ENCODE peak calls at places on chromosomes 3 and 15, in six cellular contexts. J is H9; E is CD4-positive, CD25-positive, alpha-beta regulatory T cell; S is breast epithelium; U is heart left ventricle; P is pancreas. D is an unnamed sample.

GRCh38 chr15:50257924-50258323 is 7.6 kb downstream of the HDC start:
- DNase-seq in J (no peak), E (no peak), S (no peak), P (no peak), U (no peak), D (no peak)

GRCh38 chr15:98723195-98723594 is 74.9 kb downstream of the IGF1R start:
- DNase-seq in J (no peak), U (no peak), S (no peak), P (no peak), E (no peak), D (no peak)

GRCh38 chr3:196741401-196741761 is 1.7 kb downstream of the PAK2 start:
- DNase-seq in P (no peak), E (no peak), S (no peak), J (no peak), U (no peak), D (no peak)

GRCh38 chr3:164004205-164004604 is 1074.1 kb downstream of the SI start:
- DNase-seq in E (no peak), S (no peak), J (peak; percentile 93), P (peak; percentile 42), U (no peak), D (no peak)

GRCh38 chr3:169744332-169745054 is 20.4 kb downstream of the TERC start:
- DNase-seq in J (no peak), U (no peak), S (no peak), P (no peak), E (no peak), D (no peak)

GRCh38 chr3:3615533-3615932 is 183.7 kb upstream of the LRRN1 start:
- DNase-seq in J (no peak), S (no peak), U (no peak), E (no peak), P (no peak), D (no peak)

GRCh38 chr15:48645558-48646330 is at the start of gene FBN1:
- DNase-seq in E (no peak), J (peak; percentile 77), U (peak; percentile 79), P (peak; percentile 51), S (peak; percentile 52), D (no peak)

GRCh38 chr3:153043729-153044314 is 118.2 kb upstream of the RAP2B start:
- DNase-seq in P (no peak), J (no peak), U (no peak), S (no peak), E (no peak), D (no peak)

GRCh38 chr3:144521131-144521530 is 549.5 kb downstream of the DIPK2A start:
- DNase-seq in J (no peak), P (no peak), E (no peak), U (no peak), S (no peak), D (no peak)

GRCh38 chr3:69867941-69868505 is 128.8 kb downstream of the MITF start:
- DNase-seq in P (no peak), J (no peak), E (no peak), S (no peak), U (no peak), D (no peak)

GRCh38 chr3:193665370-193665989 is 72.5 kb downstream of the OPA1 start:
- DNase-seq in E (peak; percentile 43), S (no peak), P (no peak), U (no peak), J (no peak), D (no peak)

GRCh38 chr3:157117875-157118654 is 41.9 kb downstream of the CCNL1 start:
- DNase-seq in S (no peak), P (no peak), E (no peak), J (no peak), U (no peak), D (no peak)

GRCh38 chr3:196632033-196632751 is 7.3 kb upstream of the NRROS start:
- DNase-seq in J (peak; percentile 93), U (peak; percentile 90), P (peak; percentile 92), E (peak; percentile 90), S (peak; percentile 63), D (peak; percentile 83)

GRCh38 chr3:110419096-110419495 is 652.5 kb upstream of the NECTIN3 start:
- DNase-seq in U (no peak), P (no peak), E (no peak), S (no peak), J (no peak), D (no peak)

GRCh38 chr3:160478338-160478737 is 28.8 kb upstream of the TRIM59 start:
- DNase-seq in E (no peak), S (no peak), U (no peak), J (no peak), P (no peak), D (no peak)

GRCh38 chr15:96629501-96629900 is 299.0 kb downstream of the NR2F2 start:
- DNase-seq in U (peak; percentile 32), P (no peak), E (no peak), J (no peak), S (no peak), D (no peak)

GRCh38 chr15:40911139-40911538 is 16.9 kb downstream of the VPS18 start:
- DNase-seq in U (no peak), P (no peak), E (no peak), S (no peak), J (peak; percentile 87), D (no peak)

GRCh38 chr3:112604536-112604935 is 36.4 kb downstream of the CCDC80 start:
- DNase-seq in J (no peak), U (no peak), S (no peak), P (no peak), E (no peak), D (no peak)

GRCh38 chr3:159443266-159443665 is 545.4 kb upstream of the IL12A start:
- DNase-seq in J (no peak), S (no peak), U (no peak), P (no peak), E (no peak), D (no peak)

GRCh38 chr3:127288343-127288742 is 497 bp upstream of the PRR20G start:
- DNase-seq in U (no peak), P (no peak), S (no peak), J (no peak), E (no peak), D (no peak)

GRCh38 chr3:16528581-16528993 is 15.1 kb upstream of the RFTN1 start:
- DNase-seq in S (no peak), J (no peak), P (no peak), E (no peak), U (peak; percentile 52), D (no peak)

GRCh38 chr15:60469893-60470641 is 8.9 kb downstream of the ICE2 start:
- DNase-seq in S (no peak), U (no peak), E (no peak), P (no peak), J (no peak), D (no peak)

GRCh38 chr3:133851931-133852330 is 43.8 kb downstream of the RAB6B start:
- DNase-seq in E (no peak), P (no peak), J (no peak), S (no peak), U (no peak), D (no peak)

GRCh38 chr15:32849769-32850668 is 132.2 kb downstream of the GREM1 start:
- DNase-seq in U (no peak), E (no peak), J (no peak), P (no peak), S (no peak), D (no peak)

GRCh38 chr3:155233213-155233612 is 60.3 kb downstream of the STRIT1 start:
- DNase-seq in J (no peak), E (no peak), U (peak; percentile 65), S (no peak), P (no peak), D (no peak)

GRCh38 chr3:10234526-10235230 is 13.6 kb upstream of the TATDN2 start:
- DNase-seq in P (no peak), E (no peak), U (no peak), S (no peak), J (peak; percentile 85), D (no peak)

GRCh38 chr15:52291204-52291603 is 4.4 kb downstream of the MYO5C start:
- DNase-seq in J (no peak), E (no peak), U (no peak), S (no peak), P (no peak), D (no peak)

GRCh38 chr3:128585974-128586373 is 64.6 kb downstream of the RPN1 start:
- DNase-seq in J (no peak), E (no peak), U (no peak), S (no peak), P (no peak), D (no peak)

GRCh38 chr3:106880206-106880605 is 497.0 kb upstream of the CCDC54 start:
- DNase-seq in J (no peak), U (no peak), P (no peak), S (no peak), E (no peak), D (no peak)

GRCh38 chr3:106877632-106878031 is 499.6 kb upstream of the CCDC54 start:
- DNase-seq in U (no peak), S (no peak), E (no peak), P (no peak), J (no peak), D (no peak)

DNA sequence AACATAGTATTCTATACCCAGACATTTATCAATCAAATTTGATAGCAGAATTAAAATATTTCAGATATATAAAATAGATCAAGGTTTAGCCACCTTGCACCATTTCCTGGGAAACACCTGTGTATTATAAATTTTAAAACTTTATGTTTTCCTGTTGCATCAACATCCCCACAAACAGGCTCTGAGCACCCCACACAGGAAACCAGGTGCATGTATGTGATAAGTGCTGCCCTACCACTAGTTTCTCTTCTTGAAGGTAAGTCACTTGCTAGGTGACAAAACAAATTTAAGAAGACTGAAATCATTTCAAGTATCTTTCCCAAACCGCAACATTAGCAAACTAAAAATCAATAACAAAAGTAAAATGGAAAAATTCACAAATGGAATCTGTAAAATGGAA is 496.1 kb upstream of the CCDC54 start:
- DNase-seq in S (no peak), U (no peak), P (no peak), E (no peak), J (no peak), D (no peak)
- H3K9me3 ChIP-seq in S (peaks cover 16% of the 10 kb centered on the region), U (no peaks in the 10 kb centered on the region), P (no peaks in the 10 kb centered on the region), E (no peaks in the 10 kb centered on the region), J (no peaks in the 10 kb centered on the region), D (no peaks in the 10 kb centered on the region)

DNA sequence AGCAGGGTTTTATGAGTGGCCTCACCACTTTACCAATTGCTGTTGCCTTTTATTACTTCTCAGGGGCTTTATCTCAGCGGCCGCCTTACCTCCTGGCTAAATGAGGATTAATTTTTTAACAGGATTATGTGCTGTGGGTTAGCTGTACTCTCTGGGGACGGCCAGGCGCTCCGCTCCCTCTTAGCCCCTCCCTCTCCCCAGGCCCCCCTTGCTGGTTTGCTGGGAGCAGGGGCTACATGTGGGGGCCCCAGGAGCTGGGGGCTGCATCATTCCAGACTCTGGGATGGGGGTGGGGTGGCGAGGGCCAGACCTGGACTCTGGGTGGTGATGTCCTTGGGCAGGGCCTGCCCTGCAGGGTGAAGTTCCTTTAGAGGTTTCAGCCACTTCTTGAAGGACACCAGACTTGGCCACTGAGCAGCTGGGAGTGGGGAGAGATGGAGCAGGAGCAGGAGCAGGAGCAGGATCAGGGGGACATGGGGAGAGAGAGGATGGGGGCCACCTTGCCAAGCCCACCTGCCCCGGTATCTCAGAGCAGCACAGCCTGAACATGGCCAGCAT is 196.1 kb downstream of the GOLGA6L6 start:
- DNase-seq in J (peak; percentile 26), P (peak; percentile 89), U (peak; percentile 20), E (no peak), S (no peak), D (no peak)
- H3K9me3 ChIP-seq in J (peaks cover 87% of the 10 kb centered on the region), P (no peaks in the 10 kb centered on the region), U (no peaks in the 10 kb centered on the region), E (peaks cover 8% of the 10 kb centered on the region), S (peaks cover 36% of the 10 kb centered on the region), D (no peaks in the 10 kb centered on the region)

GRCh38 chr15:86690566-86690965 is 610.9 kb downstream of the AGBL1 start:
- DNase-seq in S (no peak), P (no peak), E (no peak), U (no peak), J (no peak), D (no peak)
- H3K9me3 ChIP-seq in S (no peaks in the 10 kb centered on the region), P (no peaks in the 10 kb centered on the region), E (no peaks in the 10 kb centered on the region), U (no peaks in the 10 kb centered on the region), J (no peaks in the 10 kb centered on the region), D (no peaks in the 10 kb centered on the region)

GRCh38 chr3:118168175-118168574 is 866.5 kb downstream of the IGSF11 start:
- DNase-seq in E (no peak), P (no peak), U (no peak), J (no peak), S (no peak), D (no peak)
- H3K9me3 ChIP-seq in E (peaks cover 5% of the 10 kb centered on the region), P (no peaks in the 10 kb centered on the region), U (no peaks in the 10 kb centered on the region), J (no peaks in the 10 kb centered on the region), S (no peaks in the 10 kb centered on the region), D (no peaks in the 10 kb centered on the region)

D was measured in T-helper 17 cell.